ENCODE peak calls at places on chromosomes 16 and 17, in seven cellular contexts. E, Y, Q, P, X, M and A are unnamed samples.

GRCh38 chr17:80938556-80938955 is 53.1 kb upstream of the CHMP6 start:
- DNase-seq in E (peak; percentile 58), Y (no peak), Q (no peak), P (no peak), X (no peak), M (no peak), A (no peak)

GRCh38 chr17:83062818-83063671 is 16.4 kb upstream of the METRNL start:
- DNase-seq in E (peak; percentile 57), Y (no peak), Q (peak; percentile 7), P (peak; percentile 26), X (no peak), M (no peak), A (no peak)

GRCh38 chr17:30550512-30551273 is 73.5 kb downstream of the GOSR1 start:
- DNase-seq in E (no peak), Y (peak; percentile 64), Q (peak; percentile 22), P (peak; percentile 24), X (peak; percentile 39), M (no peak), A (peak; percentile 46)

GRCh38 chr17:64780096-64781012 is 118.2 kb upstream of the SMURF2 start:
- DNase-seq in E (peak; percentile 93), Y (peak; percentile 70), Q (peak; percentile 91), P (peak; percentile 92), X (peak; percentile 55), M (peak; percentile 57), A (peak; percentile 78)

GRCh38 chr17:36877774-36878173 is 59.5 kb upstream of the LHX1 start:
- DNase-seq in E (no peak), Y (no peak), Q (no peak), P (no peak), X (no peak), M (no peak), A (peak; percentile 46)

GRCh38 chr16:81521141-81521626 is 76.6 kb downstream of the CMIP start:
- DNase-seq in E (peak; percentile 61), Y (no peak), Q (peak; percentile 63), P (peak; percentile 53), X (no peak), M (no peak), A (no peak)

GRCh38 chr17:4229627-4230026 is 34.2 kb downstream of the ANKFY1 start:
- DNase-seq in E (no peak), Y (no peak), Q (peak; percentile 33), P (no peak), X (peak; percentile 72), M (peak; percentile 44), A (peak; percentile 47)

GRCh38 chr17:8015957-8016631 is 13.7 kb downstream of the GUCY2D start:
- DNase-seq in E (peak; percentile 90), Y (no peak), Q (peak; percentile 63), P (peak; percentile 72), X (no peak), M (no peak), A (no peak)

GRCh38 chr17:1413281-1413791 is 13.3 kb upstream of the YWHAE start:
- DNase-seq in E (peak; percentile 71), Y (peak; percentile 79), Q (peak; percentile 26), P (no peak), X (peak; percentile 94), M (peak; percentile 68), A (peak; percentile 55)

GRCh38 chr16:3859875-3860274 is 20.6 kb downstream of the CREBBP start:
- DNase-seq in E (no peak), Y (no peak), Q (no peak), P (no peak), X (no peak), M (no peak), A (no peak)

GRCh38 chr16:67256701-67257230 is 8.0 kb downstream of the SLC9A5 start:
- DNase-seq in E (no peak), Y (no peak), Q (no peak), P (peak; percentile 8), X (no peak), M (no peak), A (no peak)

GRCh38 chr16:67255553-67256030 is 6.8 kb downstream of the SLC9A5 start:
- DNase-seq in E (no peak), Y (no peak), Q (no peak), P (peak; percentile 14), X (no peak), M (no peak), A (no peak)

GRCh38 chr16:67252806-67253497 is 4.2 kb downstream of the SLC9A5 start:
- DNase-seq in E (no peak), Y (no peak), Q (no peak), P (peak; percentile 3), X (no peak), M (no peak), A (no peak)

GRCh38 chr16:67257486-67258159 is 8.8 kb downstream of the SLC9A5 start:
- DNase-seq in E (no peak), Y (no peak), Q (no peak), P (peak; percentile 7), X (no peak), M (no peak), A (no peak)

DNA sequence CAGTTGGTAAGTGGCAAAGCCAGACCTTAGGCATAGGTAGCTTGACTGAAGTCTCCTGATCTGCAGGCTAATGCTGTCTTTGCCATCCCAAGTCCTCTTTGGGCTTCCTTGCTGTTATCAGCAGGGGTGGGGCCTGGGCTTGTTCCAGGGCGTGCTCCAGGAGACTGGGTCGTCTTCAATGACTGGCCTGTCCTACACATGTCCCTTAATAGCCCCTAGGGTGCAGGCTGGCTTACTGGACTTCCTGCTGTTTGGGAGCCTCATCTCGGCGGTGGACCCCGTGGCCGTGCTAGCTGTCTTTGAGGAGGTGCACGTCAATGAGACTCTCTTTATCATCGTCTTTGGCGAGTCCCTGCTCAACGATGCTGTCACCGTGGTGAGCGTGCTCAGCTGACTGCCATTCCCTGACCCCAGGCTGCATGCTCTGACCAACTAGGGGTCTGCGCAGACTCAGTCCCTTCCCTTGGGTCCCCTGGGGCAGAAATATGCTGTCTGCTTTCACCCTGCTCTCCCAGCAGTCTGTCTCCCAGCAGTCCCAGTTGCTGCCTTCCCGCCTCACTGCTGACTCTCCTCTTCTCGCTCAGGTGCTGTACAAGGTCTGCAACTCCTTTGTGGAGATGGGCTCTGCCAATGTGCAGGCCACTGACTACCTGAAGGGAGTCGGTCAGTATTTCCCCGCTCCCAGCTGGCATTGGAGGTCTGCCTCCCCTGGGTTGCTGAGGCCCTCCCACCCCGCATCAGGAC is 6.2 kb downstream of the SLC9A5 start:
- DNase-seq in E (no peak), Y (no peak), Q (no peak), P (peak; percentile 25), X (no peak), M (no peak), A (no peak)
- H3K4me3 ChIP-seq in E (no peak overlapping the region), Y (no peak overlapping the region), Q (no peak overlapping the region), P (no peak overlapping the region), X (no peak overlapping the region), M (no peak overlapping the region), A (no peak overlapping the region)

DNA sequence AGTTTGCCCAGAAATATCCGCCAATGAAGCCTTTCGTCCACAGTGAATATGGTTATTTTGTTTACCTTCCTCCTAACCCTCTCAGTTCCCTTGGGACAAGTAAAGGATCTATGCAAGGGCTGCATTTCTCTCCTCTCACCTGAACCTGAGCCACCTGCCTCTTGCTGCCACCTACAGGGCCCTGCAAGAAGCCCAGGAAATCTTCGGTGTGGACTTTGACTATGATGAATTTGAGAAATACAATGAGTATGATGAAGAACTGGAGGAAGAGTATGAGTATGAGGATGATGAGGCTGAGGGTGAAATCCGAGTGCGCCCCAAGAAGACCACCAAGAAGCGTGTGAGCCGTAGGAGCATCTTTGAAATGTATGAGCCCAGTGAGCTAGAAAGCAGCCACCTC is 14.0 kb downstream of the SUPT6H start:
- DNase-seq in E (no peak), Y (peak; percentile 39), Q (peak; percentile 27), P (peak; percentile 40), X (peak; percentile 16), M (no peak), A (peak; percentile 54)
- TF ChIP-seq CTCF in E (peak; percentile 8), Y (peak; percentile 72), Q (no peak), P (no peak), X (no peak), M (no peak), A (peak; percentile 70)

DNA sequence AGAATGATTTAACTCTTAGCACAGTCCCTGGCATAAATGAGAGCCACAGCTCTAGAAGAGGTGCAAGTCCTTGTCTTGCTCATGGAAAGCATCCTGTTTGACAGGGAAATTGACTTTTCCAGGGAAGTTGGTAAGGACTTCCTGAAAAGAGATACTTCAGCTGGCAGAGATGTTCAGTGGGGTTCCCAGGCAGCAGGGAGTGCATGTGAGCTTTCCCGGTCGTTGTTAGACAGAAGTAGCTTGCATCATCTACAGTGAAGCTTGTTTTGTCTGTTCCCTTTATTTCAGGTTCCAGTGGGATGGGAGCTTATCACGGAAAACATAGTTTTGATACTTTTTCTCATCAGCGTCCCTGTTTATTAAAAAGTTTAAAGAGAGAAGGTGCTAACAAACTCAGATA is 22.9 kb downstream of the ALDH3A2 start:
- DNase-seq in E (no peak), Y (no peak), Q (no peak), P (no peak), X (peak; percentile 41), M (no peak), A (no peak)
- H3K4me3 ChIP-seq in E (no peak overlapping the region), Y (no peak overlapping the region), Q (no peak overlapping the region), P (no peak overlapping the region), X (no peak overlapping the region), M (no peak overlapping the region), A (no peak overlapping the region)

DNA sequence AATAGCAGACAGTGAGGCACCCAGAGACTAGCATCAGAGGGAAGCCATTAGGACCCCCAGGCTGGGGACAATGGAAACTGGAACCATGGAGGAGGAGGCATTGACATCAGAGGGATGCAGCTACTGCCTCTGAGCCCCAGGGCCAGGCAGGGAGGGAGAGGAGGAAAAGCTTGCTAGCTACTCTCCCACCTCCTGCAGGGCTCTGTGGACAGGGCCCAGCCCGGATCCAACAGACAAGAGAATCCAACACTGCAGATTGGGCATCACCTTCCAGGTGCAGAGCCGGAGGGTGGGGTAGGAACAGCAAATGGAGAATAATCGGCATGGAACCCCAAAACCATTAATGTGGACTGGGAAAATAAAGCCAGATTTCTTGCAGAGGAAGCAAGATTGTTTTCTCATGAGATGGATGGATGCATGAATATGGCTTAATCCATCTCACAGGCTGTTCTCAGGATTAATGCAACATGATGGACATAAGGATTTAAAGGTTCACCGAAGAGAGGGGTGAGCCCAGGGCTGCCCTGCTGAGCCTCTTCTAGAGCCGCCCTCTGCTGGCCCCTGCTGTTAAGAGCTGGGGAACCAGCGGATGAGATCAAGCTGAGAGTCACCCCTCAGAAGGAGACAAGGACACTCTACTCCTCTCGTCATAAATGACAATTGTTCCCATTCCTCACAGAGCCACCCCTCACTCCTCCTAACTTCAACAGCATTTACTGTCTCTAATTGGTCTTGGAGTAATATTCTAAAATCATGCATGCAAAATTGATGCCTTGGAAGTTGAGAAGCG is 48.8 kb downstream of the DNAH3 start:
- DNase-seq in E (no peak), Y (peak; percentile 30), Q (peak; percentile 12), P (no peak), X (peak; percentile 67), M (peak; percentile 36), A (peak; percentile 40)
- TF ChIP-seq CTCF in E (peak; percentile 27), Y (peak; percentile 55), Q (no peak), P (no peak), X (peak; percentile 28), M (peak; percentile 51), A (peak; percentile 57)

GRCh38 chr16:88532434-88533241 is 37.6 kb upstream of the ZC3H18 start:
- DNase-seq in E (no peak), Y (no peak), Q (no peak), P (no peak), X (no peak), M (peak; percentile 18), A (no peak)
- H3K4me3 ChIP-seq in E (peak overlapping the region; percentile 43), Y (peak overlapping the region; percentile 57), Q (peak overlapping the region; percentile 49), P (no peak overlapping the region), X (no peak overlapping the region), M (peak overlapping the region; percentile 47), A (no peak overlapping the region)